ENCODE peak calls at places on chromosomes 1 and 21, in ten cellular contexts. E is HFF-Myc, O is thoracic aorta, A is WTC11, M is HepG2, Q is lower leg skin, K is suprapubic skin, B is HCT116, P is GM13977, W is lower lobe of right lung. G is an unnamed sample.

GRCh38 chr21:25396135-25396711 is 211.1 kb downstream of the MRPL39 start:
- DNase-seq in Q (no peak), P (peak; percentile 63), K (no peak), A (no peak), M (no peak), B (no peak), O (no peak), W (no peak), E (no peak), G (no peak)

GRCh38 chr1:203678943-203679661 is 52.5 kb downstream of the ATP2B4 start:
- DNase-seq in Q (no peak), K (no peak), A (no peak), E (no peak), W (no peak), P (no peak), O (no peak), B (no peak), M (no peak), G (no peak)

GRCh38 chr21:42057861-42058437 is 13.2 kb upstream of the UMODL1 start:
- DNase-seq in E (no peak), M (no peak), K (no peak), P (no peak), W (no peak), O (no peak), B (no peak), A (no peak), Q (no peak), G (no peak)

GRCh38 chr1:78038491-78038939 is 7.3 kb upstream of the GIPC2 start:
- DNase-seq in P (no peak), A (no peak), Q (no peak), E (no peak), M (no peak), W (no peak), O (no peak), K (no peak), B (no peak), G (no peak)

GRCh38 chr1:34407140-34407539 is 230.4 kb downstream of the C1orf94 start:
- DNase-seq in B (no peak), K (no peak), M (no peak), Q (no peak), W (no peak), O (no peak), E (peak; percentile 27), P (no peak), A (no peak), G (no peak)

GRCh38 chr1:149986486-149987296 is 23.8 kb downstream of the OTUD7B start:
- DNase-seq in M (no peak), E (no peak), O (no peak), B (no peak), P (no peak), Q (no peak), K (no peak), W (no peak), A (no peak), G (no peak)

GRCh38 chr1:193694741-193695140 is 508.3 kb upstream of the B3GALT2 start:
- DNase-seq in K (no peak), B (no peak), E (no peak), M (no peak), P (no peak), A (no peak), W (no peak), O (no peak), Q (no peak), G (no peak)

GRCh38 chr1:8873506-8874229 is 4.8 kb downstream of the ENO1 start:
- DNase-seq in P (no peak), A (peak; percentile 66), E (peak; percentile 93), Q (peak; percentile 87), M (no peak), W (peak; percentile 86), K (peak; percentile 89), B (peak; percentile 91), O (peak; percentile 95), G (no peak)

GRCh38 chr1:244397086-244397485 is 54.6 kb downstream of the ADSS2 start:
- DNase-seq in O (no peak), K (no peak), Q (no peak), B (no peak), E (no peak), W (no peak), P (no peak), M (no peak), A (no peak), G (no peak)

GRCh38 chr1:20366766-20367602 is 76.3 kb downstream of the VWA5B1 start:
- DNase-seq in K (no peak), O (no peak), B (no peak), Q (no peak), M (peak; percentile 25), A (peak; percentile 81), P (peak; percentile 60), E (peak; percentile 6), W (no peak), G (peak; percentile 46)

GRCh38 chr1:170305777-170306299 is 160.1 kb downstream of the NTMT2 start:
- DNase-seq in E (no peak), Q (no peak), O (no peak), B (no peak), M (no peak), W (no peak), A (no peak), K (no peak), P (no peak), G (no peak)

GRCh38 chr1:3992103-3992556 is 92.1 kb upstream of the C1orf174 start:
- DNase-seq in E (no peak), Q (no peak), K (no peak), P (no peak), A (no peak), B (peak; percentile 13), M (no peak), W (no peak), O (no peak), G (no peak)

GRCh38 chr21:43201491-43201890 is 32.7 kb downstream of the CRYAA start:
- DNase-seq in M (no peak), P (no peak), A (no peak), W (no peak), Q (no peak), K (no peak), B (no peak), E (no peak), O (no peak), G (no peak)

GRCh38 chr1:203284411-203285208 is 20.7 kb upstream of the BTG2 start:
- DNase-seq in E (no peak), P (no peak), W (no peak), Q (no peak), O (no peak), A (no peak), M (no peak), K (peak; percentile 56), B (no peak), G (no peak)

GRCh38 chr1:210328746-210329488 is at the start of gene HHAT:
- DNase-seq in W (peak; percentile 93), M (peak; percentile 49), B (peak; percentile 62), P (peak; percentile 85), E (no peak), A (peak; percentile 58), O (peak; percentile 28), K (peak; percentile 83), Q (peak; percentile 60), G (peak; percentile 65)
- TF ChIP-seq CTCF in W (peak; percentile 28), M (peak; percentile 26), B (no peak), P (no peak), E (no peak), A (no peak), O (no peak), K (no peak), Q (no peak), G (peak; percentile 17)

GRCh38 chr1:61337471-61337870 is 255.1 kb downstream of the NFIA start:
- DNase-seq in B (no peak), P (no peak), A (no peak), O (no peak), E (no peak), M (no peak), K (no peak), Q (no peak), W (no peak), G (no peak)
- TF ChIP-seq CTCF in B (no peak), P (no peak), A (no peak), O (no peak), E (no peak), M (no peak), K (no peak), Q (no peak), W (no peak), G (no peak)

GRCh38 chr1:172742599-172743500 is 83.9 kb downstream of the FASLG start:
- DNase-seq in E (no peak), W (no peak), Q (no peak), B (peak; percentile 49), A (no peak), P (no peak), O (no peak), M (peak; percentile 21), K (no peak), G (no peak)
- TF ChIP-seq CTCF in E (peak; percentile 67), W (peak; percentile 73), Q (no peak), B (peak; percentile 80), A (peak; percentile 36), P (peak; percentile 66), O (peak; percentile 41), M (peak; percentile 73), K (peak; percentile 46), G (peak; percentile 88)

GRCh38 chr1:26159113-26160039 is 497 bp downstream of the FAM110D start:
- DNase-seq in A (no peak), Q (no peak), O (no peak), B (no peak), P (no peak), W (no peak), M (no peak), E (no peak), K (no peak), G (no peak)

GRCh38 chr1:26163684-26164035 is 4.8 kb downstream of the FAM110D start:
- DNase-seq in O (no peak), A (no peak), P (no peak), E (no peak), W (no peak), B (no peak), M (no peak), Q (no peak), K (no peak), G (no peak)

GRCh38 chr1:26162220-26162703 is 3.4 kb downstream of the FAM110D start:
- DNase-seq in A (no peak), W (no peak), Q (no peak), P (no peak), O (no peak), B (no peak), M (no peak), K (no peak), E (no peak), G (no peak)

GRCh38 chr1:26160527-26161407 is 1.9 kb downstream of the FAM110D start:
- DNase-seq in M (no peak), P (no peak), E (no peak), W (no peak), A (no peak), Q (no peak), B (no peak), K (no peak), O (no peak), G (no peak)

DNA sequence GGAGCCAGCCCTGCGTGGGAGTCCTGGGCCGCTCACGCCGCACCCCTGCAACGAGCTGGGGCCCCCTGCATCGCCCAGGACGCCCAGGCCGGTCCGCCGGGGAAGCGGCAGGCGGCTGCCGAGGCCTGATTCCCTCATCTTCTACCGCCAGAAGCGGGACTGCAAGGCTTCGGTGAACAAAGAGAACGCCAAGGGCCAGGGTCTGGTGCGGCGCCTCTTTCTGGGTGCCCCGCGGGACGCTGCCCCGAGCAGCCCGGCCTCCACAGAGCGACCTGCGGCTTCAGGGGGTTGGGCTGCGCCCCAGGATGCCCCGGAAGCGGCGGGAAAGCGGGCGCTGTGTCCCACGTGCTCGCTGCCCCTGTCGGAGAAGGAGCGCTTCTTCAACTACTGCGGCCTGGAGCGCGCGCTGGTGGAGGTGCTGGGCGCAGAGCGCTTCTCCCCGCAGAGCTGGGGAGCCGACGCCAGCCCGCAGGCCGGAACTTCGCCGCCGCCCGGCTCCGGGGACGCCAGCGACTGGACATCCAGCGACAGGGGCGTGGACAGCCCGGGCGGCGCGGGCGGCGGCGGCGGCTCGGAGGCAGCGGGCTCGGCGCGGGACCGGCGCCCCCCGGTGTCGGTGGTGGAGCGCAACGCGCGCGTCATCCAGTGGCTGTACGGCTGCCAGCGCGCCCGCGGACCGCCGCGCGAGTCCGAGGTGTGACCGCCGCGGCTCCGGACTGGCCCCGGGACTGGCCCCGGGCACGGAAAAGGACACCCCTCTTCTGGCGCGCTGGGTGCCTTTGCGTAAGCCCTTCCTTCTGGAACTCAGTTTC is 2.7 kb downstream of the FAM110D start:
- DNase-seq in O (no peak), Q (no peak), P (peak; percentile 70), M (no peak), B (no peak), K (no peak), W (peak; percentile 70), A (peak; percentile 64), E (no peak), G (peak; percentile 58)
- TF ChIP-seq CTCF in O (no peak), Q (no peak), P (peak; percentile 39), M (peak; percentile 43), B (no peak), K (no peak), W (no peak), A (no peak), E (no peak), G (peak; percentile 51)

G was measured in neural crest cell.